ENCODE peak calls at places on chromosomes 16 and 17, in eight cellular contexts. F is left lung, U is A673, P is OCI-LY7, Y is adrenal gland, A is tibial nerve, V is left ventricle myocardium inferior, K is aorta. Q is an unnamed sample. For H3K4me1, the result is how much of the 10 kb centered on the place peaks cover.

GRCh38 chr17:34082404-34082803 is 172.7 kb upstream of the CCL2 start:
- DNase-seq in F (no peak), U (no peak), P (no peak), Y (no peak), A (no peak), V (no peak), K (no peak), Q (no peak)

GRCh38 chr16:30694926-30695678 is 3.9 kb upstream of the SRCAP start:
- DNase-seq in F (no peak), U (no peak), P (no peak), Y (peak), A (no peak), V (no peak), K (no peak), Q (no peak)

GRCh38 chr16:27430923-27431484 is 29.0 kb downstream of the IL21R start:
- DNase-seq in F (no peak), U (no peak), P (peak), Y (no peak), A (no peak), V (no peak), K (peak), Q (no peak)

GRCh38 chr16:75093598-75094540 is 22.7 kb downstream of the LDHD start:
- DNase-seq in F (no peak), U (no peak), P (no peak), Y (no peak), A (no peak), V (no peak), K (peak), Q (no peak)

GRCh38 chr16:30887927-30888326 is 6.0 kb downstream of the BCL7C start:
- DNase-seq in F (no peak), U (no peak), P (no peak), Y (no peak), A (no peak), V (no peak), K (no peak), Q (no peak)

GRCh38 chr17:56176101-56176500 is 22.8 kb downstream of the ANKFN1 start:
- DNase-seq in F (no peak), U (no peak), P (no peak), Y (no peak), A (no peak), V (no peak), K (no peak), Q (no peak)

GRCh38 chr16:46774743-46775177 is 26.6 kb upstream of the MYLK3 start:
- DNase-seq in F (no peak), U (no peak), P (no peak), Y (no peak), A (no peak), V (no peak), K (no peak), Q (no peak)

GRCh38 chr17:70138309-70138865 is 30.9 kb upstream of the KCNJ2 start:
- DNase-seq in F (no peak), U (no peak), P (no peak), Y (no peak), A (no peak), V (no peak), K (no peak), Q (no peak)

GRCh38 chr16:78235168-78235800 is 135.8 kb downstream of the WWOX start:
- DNase-seq in F (no peak), U (peak), P (peak), Y (peak), A (peak), V (peak), K (peak), Q (peak)

GRCh38 chr17:36524428-36524876 is 10.2 kb downstream of the MYO19 start:
- DNase-seq in F (no peak), U (no peak), P (peak), Y (no peak), A (no peak), V (no peak), K (peak), Q (no peak)

GRCh38 chr16:31179153-31179746 is 689 bp upstream of the FUS start:
- DNase-seq in F (no peak), U (no peak), P (no peak), Y (no peak), A (no peak), V (no peak), K (peak), Q (peak)

GRCh38 chr17:67753026-67753425 is 35.3 kb downstream of the NOL11 start:
- DNase-seq in F (no peak), U (no peak), P (no peak), Y (no peak), A (no peak), V (no peak), K (peak), Q (no peak)

DNA sequence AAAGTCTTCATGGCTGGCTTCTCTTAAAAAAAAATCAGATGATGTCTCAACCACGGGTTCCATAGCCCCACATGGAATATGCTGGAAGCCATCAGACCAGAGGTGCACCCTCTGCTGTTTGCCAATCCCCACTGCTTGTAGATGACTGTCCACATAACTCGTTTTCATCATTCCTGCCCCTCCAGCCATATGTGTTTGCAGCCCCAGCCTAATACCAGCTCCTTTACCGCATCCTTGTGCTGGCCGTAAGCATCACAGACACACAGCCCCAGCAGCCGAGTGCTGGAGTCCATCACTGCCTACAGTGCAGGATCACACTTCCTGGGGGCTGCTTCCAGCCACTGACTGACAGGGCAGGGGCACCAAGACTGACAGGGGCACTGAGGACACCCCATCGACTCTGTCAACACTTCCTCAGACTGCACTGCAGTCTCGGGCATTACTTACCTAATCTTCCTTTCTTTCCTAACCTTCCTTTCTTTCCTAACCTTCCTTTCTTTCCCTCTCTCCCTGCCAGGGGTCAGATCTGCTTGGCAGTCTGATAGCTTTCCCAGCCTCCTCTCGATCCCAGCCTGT is 5.0 kb downstream of the RCVRN start:
- DNase-seq in F (no peak), U (no peak), P (no peak), Y (no peak), A (no peak), V (no peak), K (no peak), Q (no peak)
- H3K4me1 ChIP-seq in F (under half), U (under half), P (under half), Y (under half), A (under half), V (under half), K (under half), Q (under half)

GRCh38 chr17:39607057-39607850 is 466 bp downstream of the NEUROD2 start:
- DNase-seq in F (no peak), U (no peak), P (no peak), Y (no peak), A (no peak), V (no peak), K (no peak), Q (no peak)
- H3K4me3 ChIP-seq in F (no peak), U (no peak), P (no peak), Y (no peak), A (no peak), V (peak), K (no peak), Q (peak)

DNA sequence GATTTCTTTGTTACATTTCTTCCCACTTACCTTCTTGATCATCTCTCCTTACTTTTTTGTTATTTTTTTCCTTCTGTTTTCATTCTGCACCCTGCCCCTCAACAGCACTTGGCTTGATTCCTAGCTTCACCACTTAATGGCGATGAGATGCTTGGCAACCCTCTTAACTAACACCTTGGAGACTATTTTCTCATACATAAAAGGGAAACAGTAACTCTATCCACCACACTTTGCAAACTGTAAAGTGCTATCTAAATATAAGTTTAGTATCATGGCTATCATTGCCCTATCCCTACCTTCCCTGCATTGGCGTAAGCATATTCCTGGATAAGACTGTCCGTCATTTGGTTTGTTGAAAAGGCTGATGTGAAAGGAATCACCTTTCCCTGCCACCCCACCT is 177.4 kb downstream of the SHISA6 start:
- DNase-seq in F (no peak), U (no peak), P (no peak), Y (no peak), A (no peak), V (no peak), K (no peak), Q (no peak)
- H3K27ac ChIP-seq in F (no peak), U (no peak), P (no peak), Y (no peak), A (no peak), V (no peak), K (no peak), Q (no peak)

GRCh38 chr17:83124871-83125514 is 45.6 kb downstream of the METRNL start:
- DNase-seq in F (no peak), U (no peak), P (no peak), Y (no peak), A (no peak), V (no peak), K (peak), Q (no peak)
- H3K4me1 ChIP-seq in F (under half), U (under half), P (under half), Y (under half), A (under half), V (under half), K (under half), Q (under half)

DNA sequence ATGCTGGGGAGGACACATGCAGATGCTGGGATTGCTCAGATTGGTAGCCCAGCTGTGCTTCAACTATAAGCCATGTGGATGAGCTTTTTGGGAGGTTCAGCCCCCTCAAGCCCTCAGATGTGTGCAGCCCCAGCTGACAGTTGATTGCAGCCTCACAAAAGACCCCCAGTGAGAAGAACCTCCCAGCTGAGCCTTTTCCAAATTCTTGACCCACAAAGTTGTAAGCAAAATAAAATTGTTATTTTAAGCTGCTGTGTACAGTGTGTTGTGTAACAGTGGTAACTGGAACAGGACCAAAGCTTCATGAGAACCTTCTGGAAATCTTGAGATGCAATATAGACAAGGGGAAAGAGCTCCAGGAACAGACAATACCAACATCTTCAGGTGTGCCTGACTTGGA is 156.8 kb upstream of the IRX3 start:
- DNase-seq in F (no peak), U (no peak), P (no peak), Y (no peak), A (no peak), V (no peak), K (no peak), Q (no peak)
- H3K4me3 ChIP-seq in F (no peak), U (no peak), P (no peak), Y (no peak), A (no peak), V (no peak), K (no peak), Q (no peak)

GRCh38 chr17:81251091-81251942 is 12.2 kb downstream of the NDUFAF8 start:
- DNase-seq in F (no peak), U (no peak), P (peak), Y (no peak), A (no peak), V (peak), K (no peak), Q (no peak)
- H3K27ac ChIP-seq in F (no peak), U (no peak), P (peak), Y (no peak), A (no peak), V (peak), K (no peak), Q (no peak)

GRCh38 chr16:9123401-9123800 is 32.0 kb downstream of the HAPSTR1 start:
- DNase-seq in F (no peak), U (no peak), P (no peak), Y (no peak), A (no peak), V (no peak), K (no peak), Q (no peak)
- H3K4me1 ChIP-seq in F (half or more), U (under half), P (under half), Y (under half), A (under half), V (half or more), K (under half), Q (under half)

GRCh38 chr16:56989988-56990387 is 631 bp downstream of the NLRC5 start:
- DNase-seq in F (no peak), U (no peak), P (no peak), Y (no peak), A (no peak), V (no peak), K (no peak), Q (no peak)

GRCh38 chr16:56988948-56989945 is at the start of gene NLRC5:
- DNase-seq in F (peak), U (peak), P (peak), Y (peak), A (peak), V (peak), K (peak), Q (peak)

GRCh38 chr16:56988161-56988947 is 1.0 kb upstream of the NLRC5 start:
- DNase-seq in F (peak), U (no peak), P (no peak), Y (peak), A (no peak), V (no peak), K (peak), Q (no peak)

GRCh38 chr16:56993204-56993603 is 3.8 kb downstream of the NLRC5 start:
- DNase-seq in F (no peak), U (peak), P (no peak), Y (no peak), A (no peak), V (no peak), K (no peak), Q (no peak)

DNA sequence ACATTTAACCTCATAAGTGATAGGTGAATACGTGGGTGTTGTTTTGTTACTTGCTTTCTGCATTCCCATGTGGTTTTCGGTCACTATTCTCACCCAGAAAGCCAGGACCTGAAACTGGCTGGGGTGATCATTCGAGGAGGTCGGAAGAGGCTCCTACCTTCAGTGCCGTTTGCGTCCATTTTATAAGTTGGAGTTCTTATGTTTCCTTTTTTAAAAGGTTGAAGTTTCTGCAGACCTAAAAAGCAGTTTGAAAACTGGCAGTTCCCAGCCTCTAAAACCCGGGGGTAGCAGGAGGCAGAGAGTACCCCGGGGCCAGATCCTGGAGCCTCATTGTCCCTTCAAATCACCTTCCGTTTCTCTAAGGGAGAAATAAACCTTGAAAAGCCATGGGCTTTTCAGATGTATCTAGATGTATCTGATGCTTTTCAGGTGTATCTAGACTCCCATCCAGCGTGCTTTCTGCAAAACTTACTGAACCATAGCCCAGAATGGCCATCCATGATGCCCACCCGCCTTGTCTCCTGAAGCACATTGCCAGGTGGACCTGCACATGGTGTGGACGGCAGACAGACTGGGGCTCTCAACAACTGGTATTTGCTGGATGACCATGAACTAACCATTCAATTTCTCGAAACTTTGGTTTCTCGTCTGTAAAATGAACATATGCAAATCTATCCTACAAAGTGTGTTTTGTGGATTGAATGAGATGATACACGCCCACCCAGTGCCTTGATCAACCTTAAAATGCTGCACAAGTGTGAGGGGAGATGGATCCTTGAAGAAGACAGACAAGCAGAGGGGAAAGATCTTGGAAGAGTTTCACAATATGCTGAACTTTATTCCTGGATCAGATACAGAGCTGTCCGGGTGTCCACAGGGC is 1.3 kb downstream of the NLRC5 start:
- DNase-seq in F (no peak), U (no peak), P (no peak), Y (no peak), A (no peak), V (no peak), K (peak), Q (no peak)
- H3K4me3 ChIP-seq in F (peak), U (peak), P (peak), Y (no peak), A (peak), V (peak), K (no peak), Q (peak)

DNA sequence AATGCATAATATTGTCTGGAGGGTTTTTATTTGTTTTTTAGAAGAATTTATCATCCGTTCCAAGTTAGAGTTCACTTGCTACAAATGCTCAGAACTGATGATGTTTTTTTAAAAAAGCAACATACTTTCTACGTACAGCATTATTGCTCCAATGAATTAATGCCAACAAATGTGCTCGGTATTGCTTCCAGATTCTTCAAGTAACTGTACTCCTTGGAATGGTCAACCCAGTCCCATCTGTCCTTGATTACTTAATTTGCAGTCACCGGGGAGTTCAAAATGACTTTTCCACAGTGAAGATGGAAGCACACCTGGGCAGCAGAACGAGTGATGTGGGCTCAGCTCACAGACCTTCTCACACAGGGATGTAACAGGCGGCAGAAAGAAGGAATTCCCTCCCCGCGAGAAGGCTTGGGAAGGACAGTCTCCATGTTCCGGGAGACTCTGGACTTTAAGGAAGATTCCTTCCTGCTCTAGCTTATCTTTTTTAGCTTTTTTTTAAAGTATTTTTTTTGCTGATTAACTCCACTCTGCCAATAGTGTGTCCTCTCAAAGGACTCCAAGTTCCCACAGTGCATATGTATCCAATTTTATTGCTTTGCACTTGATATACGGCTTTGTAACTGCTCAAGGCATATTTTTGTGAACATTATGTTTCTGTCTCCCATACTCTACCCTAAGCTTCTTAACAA is 68.9 kb downstream of the NXN start:
- DNase-seq in F (no peak), U (no peak), P (no peak), Y (no peak), A (no peak), V (no peak), K (no peak), Q (no peak)
- H3K27ac ChIP-seq in F (no peak), U (no peak), P (no peak), Y (no peak), A (no peak), V (peak), K (no peak), Q (peak)

DNA sequence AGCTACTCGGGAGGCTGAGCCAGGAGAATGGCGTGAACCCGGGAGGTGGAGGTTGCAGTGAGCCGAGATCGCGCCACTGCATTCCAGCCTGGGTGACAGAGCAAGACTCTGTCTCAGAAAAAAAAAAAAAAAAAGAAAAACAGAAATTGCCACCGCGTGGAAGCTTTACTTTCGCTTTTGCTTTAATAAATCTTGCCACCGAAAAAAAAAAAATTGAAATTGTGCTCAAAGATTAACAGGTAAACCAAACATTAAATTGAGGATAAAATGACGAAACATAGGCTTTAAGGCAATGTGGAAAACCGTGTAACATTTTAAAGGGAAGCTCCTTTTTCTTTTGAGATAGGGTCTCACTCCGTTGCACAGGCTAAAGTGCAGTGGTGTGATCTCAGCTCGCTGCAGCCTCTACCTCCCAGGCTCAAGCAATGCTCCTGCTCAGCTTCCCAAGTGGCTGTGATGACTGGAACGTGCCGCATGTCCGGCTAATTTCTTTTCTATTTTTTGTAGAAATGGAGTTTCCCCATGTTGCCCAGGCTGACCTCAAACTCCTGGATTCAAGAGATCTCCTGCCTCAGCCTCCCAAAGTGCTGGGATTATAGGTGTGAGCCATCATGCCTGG is 40.1 kb downstream of the ZNF276 start:
- DNase-seq in F (no peak), U (no peak), P (no peak), Y (no peak), A (no peak), V (no peak), K (no peak), Q (no peak)
- H3K4me1 ChIP-seq in F (under half), U (under half), P (under half), Y (under half), A (under half), V (under half), K (under half), Q (under half)